ENCODE peak calls at places on chromosomes 6 and 20, in six cellular contexts. J is AG04450, T is astrocyte, C is MM.1S, V is left ventricle myocardium inferior, U is heart left ventricle. Q is an unnamed sample.

GRCh38 chr20:46304852-46305251 is 3.4 kb downstream of the CDH22 start:
- DNase-seq in J (no peak), T (no peak), C (no peak), V (no peak), U (no peak), Q (no peak)

GRCh38 chr20:58473818-58474425 is 41.3 kb downstream of the APCDD1L start:
- DNase-seq in J (no peak), T (no peak), C (no peak), V (no peak), U (no peak), Q (no peak)

GRCh38 chr6:157229733-157230132 is 93.6 kb downstream of the TMEM242 start:
- DNase-seq in J (no peak), T (no peak), C (peak), V (no peak), U (no peak), Q (no peak)

GRCh38 chr20:15895560-15896084 is 677.6 kb downstream of the KIF16B start:
- DNase-seq in J (no peak), T (no peak), C (no peak), V (no peak), U (no peak), Q (no peak)

GRCh38 chr20:48953653-48954052 is 32.1 kb downstream of the ARFGEF2 start:
- DNase-seq in J (no peak), T (no peak), C (no peak), V (no peak), U (no peak), Q (no peak)

GRCh38 chr6:35089935-35090505 is 51.1 kb downstream of the TCP11 start:
- DNase-seq in J (peak), T (peak), C (no peak), V (no peak), U (no peak), Q (peak)

GRCh38 chr6:121403981-121404380 is 31.5 kb upstream of the GJA1 start:
- DNase-seq in J (no peak), T (no peak), C (no peak), V (no peak), U (no peak), Q (no peak)

GRCh38 chr20:60255866-60256265 is 297.6 kb downstream of the CDH26 start:
- DNase-seq in J (no peak), T (peak), C (no peak), V (no peak), U (no peak), Q (no peak)

GRCh38 chr20:35556871-35557270 is 15.0 kb downstream of the ERGIC3 start:
- DNase-seq in J (no peak), T (no peak), C (no peak), V (no peak), U (no peak), Q (no peak)

GRCh38 chr20:39553120-39553519 is 591.0 kb downstream of the DHX35 start:
- DNase-seq in J (no peak), T (no peak), C (no peak), V (no peak), U (no peak), Q (no peak)

GRCh38 chr6:149317656-149318571 is at the start of gene TAB2:
- DNase-seq in J (no peak), T (no peak), C (peak), V (peak), U (peak), Q (no peak)

GRCh38 chr6:169169375-169169774 is 84.3 kb downstream of the THBS2 start:
- DNase-seq in J (no peak), T (no peak), C (no peak), V (no peak), U (no peak), Q (no peak)

GRCh38 chr20:57449398-57450354 is 58.5 kb downstream of the RBM38 start:
- DNase-seq in J (no peak), T (no peak), C (no peak), V (no peak), U (no peak), Q (no peak)

GRCh38 chr20:48056218-48056617 is 270.9 kb upstream of the SULF2 start:
- DNase-seq in J (no peak), T (no peak), C (no peak), V (no peak), U (no peak), Q (no peak)

GRCh38 chr20:5748246-5748645 is 2.0 kb upstream of the SHLD1 start:
- DNase-seq in J (no peak), T (no peak), C (no peak), V (no peak), U (no peak), Q (no peak)

GRCh38 chr6:52125139-52125538 is 37.7 kb upstream of the PKHD1 start:
- DNase-seq in J (no peak), T (no peak), C (no peak), V (no peak), U (no peak), Q (no peak)

GRCh38 chr6:111997078-111997862 is 56.6 kb upstream of the CCN6 start:
- DNase-seq in J (peak), T (no peak), C (peak), V (peak), U (peak), Q (peak)

GRCh38 chr6:106913676-106914280 is 60.8 kb downstream of the CD24 start:
- DNase-seq in J (no peak), T (no peak), C (no peak), V (no peak), U (no peak), Q (no peak)

GRCh38 chr6:29652198-29652584 is 4.7 kb upstream of the MOG start:
- DNase-seq in J (no peak), T (no peak), C (no peak), V (no peak), U (no peak), Q (no peak)

GRCh38 chr6:114055319-114055718 is 84.4 kb upstream of the HDAC2 start:
- DNase-seq in J (no peak), T (no peak), C (no peak), V (no peak), U (no peak), Q (no peak)

GRCh38 chr20:43316271-43316670 is 126.6 kb upstream of the PTPRT start:
- DNase-seq in J (no peak), T (no peak), C (no peak), V (no peak), U (no peak), Q (no peak)

GRCh38 chr20:17960927-17961599 is 7.5 kb downstream of the SNX5 start:
- DNase-seq in J (peak), T (peak), C (no peak), V (peak), U (no peak), Q (no peak)

GRCh38 chr6:75893058-75893775 is 144.2 kb downstream of the MYO6 start:
- DNase-seq in J (peak), T (peak), C (peak), V (no peak), U (no peak), Q (peak)

GRCh38 chr6:19837511-19838441 is 606 bp downstream of the ID4 start:
- DNase-seq in J (no peak), T (peak), C (no peak), V (peak), U (peak), Q (no peak)

GRCh38 chr6:143901885-143902708 is 37.8 kb downstream of the ZC2HC1B start:
- DNase-seq in J (peak), T (peak), C (peak), V (peak), U (no peak), Q (no peak)

GRCh38 chr6:138493413-138493812 is 5.9 kb downstream of the NHSL1 start:
- DNase-seq in J (no peak), T (peak), C (no peak), V (no peak), U (no peak), Q (peak)

GRCh38 chr6:109304284-109305015 is 77.8 kb downstream of the CD164 start:
- DNase-seq in J (no peak), T (no peak), C (no peak), V (no peak), U (no peak), Q (no peak)

GRCh38 chr6:30814137-30815084 is 69.9 kb upstream of the DDR1 start:
- DNase-seq in J (no peak), T (peak), C (no peak), V (no peak), U (no peak), Q (no peak)

GRCh38 chr6:85390775-85391174 is 59.1 kb upstream of the NT5E start:
- DNase-seq in J (no peak), T (peak), C (no peak), V (no peak), U (no peak), Q (no peak)

GRCh38 chr6:89495961-89496535 is 63.1 kb downstream of the ANKRD6 start:
- DNase-seq in J (no peak), T (no peak), C (no peak), V (no peak), U (no peak), Q (no peak)

GRCh38 chr20:57589728-57590484 is 29.0 kb downstream of the PCK1 start:
- DNase-seq in J (no peak), T (no peak), C (no peak), V (no peak), U (no peak), Q (no peak)

GRCh38 chr20:58070664-58071499 is 157.6 kb downstream of the ANKRD60 start:
- DNase-seq in J (no peak), T (no peak), C (no peak), V (no peak), U (no peak), Q (no peak)

GRCh38 chr6:153787341-153787606 is 251.8 kb upstream of the OPRM1 start:
- DNase-seq in J (no peak), T (no peak), C (no peak), V (no peak), U (no peak), Q (no peak)

GRCh38 chr6:90343581-90343980 is 46.9 kb upstream of the BACH2 start:
- DNase-seq in J (no peak), T (peak), C (no peak), V (no peak), U (no peak), Q (peak)

GRCh38 chr20:21106171-21106694 is at the start of gene LINC00237:
- DNase-seq in J (no peak), T (no peak), C (no peak), V (no peak), U (no peak), Q (no peak)

GRCh38 chr20:21104466-21104761 is 1.7 kb downstream of the LINC00237 start:
- DNase-seq in J (no peak), T (no peak), C (no peak), V (no peak), U (no peak), Q (no peak)

GRCh38 chr20:21103582-21104465 is 2.3 kb downstream of the LINC00237 start:
- DNase-seq in J (no peak), T (no peak), C (no peak), V (no peak), U (no peak), Q (no peak)

GRCh38 chr20:21104921-21105320 is 1.2 kb downstream of the LINC00237 start:
- DNase-seq in J (no peak), T (no peak), C (no peak), V (no peak), U (no peak), Q (no peak)

GRCh38 chr20:21105429-21106170 is 558 bp downstream of the LINC00237 start:
- DNase-seq in J (no peak), T (no peak), C (no peak), V (no peak), U (no peak), Q (no peak)
- H3K4me3 ChIP-seq in J (no peak), T (no peak), C (no peak), V (peak), U (no peak), Q (no peak)

DNA sequence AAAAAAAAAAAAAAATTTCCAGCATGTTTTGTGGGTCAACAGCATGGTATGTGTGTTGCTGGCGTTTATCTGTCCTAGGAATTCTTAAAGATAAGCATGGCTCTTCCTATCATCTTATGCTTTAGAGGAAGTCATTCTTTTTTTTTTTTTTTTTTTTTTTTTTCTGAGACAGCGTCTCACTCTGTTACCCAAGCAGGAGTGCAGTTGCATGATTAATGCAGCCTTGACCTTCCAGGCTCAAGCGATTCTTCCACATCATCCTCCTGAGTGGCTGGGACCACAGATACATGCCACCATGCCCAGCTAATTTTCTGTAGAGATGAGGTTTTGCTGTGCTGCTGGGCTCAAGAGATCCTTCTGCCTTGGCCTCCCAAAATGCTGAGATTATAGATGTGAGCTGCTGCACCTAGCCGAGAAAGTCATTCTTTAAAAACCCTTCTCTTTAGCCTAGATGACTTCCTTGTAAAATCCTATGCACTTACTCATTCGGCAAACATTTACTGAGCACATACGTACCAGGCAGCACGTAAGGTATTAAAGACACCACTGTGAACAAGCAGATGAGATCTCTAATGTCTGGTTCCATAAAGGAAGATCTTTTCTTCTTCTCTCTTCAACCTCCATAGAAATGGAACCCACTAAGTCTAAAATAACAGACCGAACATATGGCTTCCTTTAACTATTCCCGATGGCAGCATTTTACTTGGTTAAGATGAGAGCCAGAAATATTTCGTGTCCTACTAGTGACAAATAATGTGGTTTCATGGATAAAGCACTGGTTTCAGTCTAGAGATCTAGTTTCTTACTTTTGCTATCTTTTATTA is 122.4 kb downstream of the RIN2 start:
- DNase-seq in J (peak), T (peak), C (no peak), V (no peak), U (no peak), Q (peak)
- H3K27ac ChIP-seq in J (peak), T (peak), C (no peak), V (no peak), U (no peak), Q (peak)

GRCh38 chr6:10413850-10414765 is 766 bp downstream of the TFAP2A start:
- DNase-seq in J (no peak), T (no peak), C (no peak), V (no peak), U (no peak), Q (no peak)

GRCh38 chr6:10412948-10413849 is 1.7 kb downstream of the TFAP2A start:
- DNase-seq in J (no peak), T (no peak), C (peak), V (no peak), U (no peak), Q (no peak)

GRCh38 chr6:10415593-10416480 is 963 bp upstream of the TFAP2A start:
- DNase-seq in J (no peak), T (no peak), C (no peak), V (no peak), U (no peak), Q (no peak)

GRCh38 chr6:10416516-10416862 is 1.6 kb upstream of the TFAP2A start:
- DNase-seq in J (no peak), T (no peak), C (no peak), V (no peak), U (no peak), Q (no peak)

GRCh38 chr6:10414766-10415592 is at the start of gene TFAP2A:
- DNase-seq in J (no peak), T (peak), C (no peak), V (no peak), U (no peak), Q (peak)
- H3K4me3 ChIP-seq in J (peak), T (peak), C (peak), V (peak), U (peak), Q (peak)

DNA sequence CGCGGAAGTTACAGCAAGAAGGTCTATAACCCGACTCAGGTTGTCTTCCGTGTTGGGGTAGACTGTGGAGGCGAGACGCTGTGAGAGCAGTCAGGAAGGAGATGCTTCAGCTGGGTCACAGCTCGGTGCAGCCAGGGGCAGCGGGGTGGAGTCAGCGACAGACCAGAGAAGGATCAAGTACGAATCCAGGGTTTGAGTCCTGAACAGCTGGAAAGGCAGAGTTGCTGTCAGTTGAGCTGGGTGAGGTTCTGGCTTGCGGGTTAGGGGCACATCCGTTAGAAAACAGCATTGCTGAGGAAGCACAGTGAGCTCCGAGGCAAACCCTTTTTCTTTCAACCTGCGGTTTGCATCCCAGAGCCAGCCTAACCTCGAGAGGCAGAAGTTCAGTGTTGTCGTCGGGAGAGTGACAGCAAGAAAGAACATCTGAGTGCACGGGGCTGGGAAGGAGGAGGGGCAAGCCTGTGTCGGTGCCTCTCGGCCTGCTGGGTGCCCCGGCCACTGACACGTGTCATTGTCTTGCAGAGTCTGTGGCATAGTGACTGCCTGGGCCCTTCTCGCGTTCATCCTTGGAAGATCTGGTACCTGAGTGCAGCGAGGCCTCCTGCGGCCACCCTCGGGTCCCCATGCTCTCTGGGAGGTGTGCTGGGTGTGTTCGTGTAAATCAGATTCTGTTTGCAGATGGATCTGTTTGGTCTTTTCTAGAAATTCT is 20.0 kb downstream of the PNLDC1 start:
- DNase-seq in J (no peak), T (no peak), C (peak), V (no peak), U (no peak), Q (no peak)
- H3K27ac ChIP-seq in J (no peak), T (no peak), C (peak), V (no peak), U (no peak), Q (no peak)

Q was measured in brain microvascular endothelial cell.